ENCODE peak calls at places on chromosomes 2 and 18, in ten cellular contexts. Z is heart left ventricle; A is heart right ventricle; G is CD8-positive, alpha-beta T cell; T is neuronal stem cell; W is stomach; N is HAP-1; K is fibroblast of lung; H is neural progenitor cell; Y is cardiac muscle cell. M is an unnamed sample.
A peak's percentile ranks its signal among the peaks of the same experiment; 100 is the strongest.

GRCh38 chr2:161352718-161353117 is 44.5 kb downstream of the PSMD14 start:
- DNase-seq in G (no peak), N (no peak), W (no peak), K (no peak), A (no peak), Z (no peak), Y (peak; percentile 18), T (no peak), H (no peak), M (no peak)

GRCh38 chr2:120908314-120908975 is 172.8 kb downstream of the GLI2 start:
- DNase-seq in A (no peak), N (no peak), T (no peak), G (no peak), Y (no peak), Z (no peak), K (no peak), W (no peak), H (no peak), M (no peak)

GRCh38 chr2:46866770-46867246 is 48.8 kb downstream of the MCFD2 start:
- DNase-seq in A (peak; percentile 42), N (no peak), G (no peak), H (no peak), W (peak; percentile 85), T (no peak), Z (peak; percentile 65), Y (no peak), K (no peak), M (no peak)

GRCh38 chr2:173860566-173860965 is 104.6 kb downstream of the SP3 start:
- DNase-seq in H (no peak), W (no peak), Z (no peak), A (no peak), Y (no peak), G (no peak), T (no peak), N (no peak), K (no peak), M (no peak)

GRCh38 chr2:230777681-230778080 is 65.0 kb downstream of the CAB39 start:
- DNase-seq in A (no peak), Y (no peak), H (no peak), N (no peak), T (no peak), G (no peak), K (no peak), W (no peak), Z (no peak), M (no peak)

GRCh38 chr18:48607049-48607984 is 68.5 kb downstream of the CTIF start:
- DNase-seq in W (no peak), A (no peak), Z (peak; percentile 70), K (peak; percentile 90), G (no peak), N (no peak), H (peak; percentile 63), T (no peak), Y (peak; percentile 55), M (no peak)

GRCh38 chr18:28984731-28985130 is 807.8 kb upstream of the CDH2 start:
- DNase-seq in A (no peak), Y (no peak), H (no peak), T (no peak), K (no peak), G (no peak), Z (no peak), W (no peak), N (no peak), M (no peak)

GRCh38 chr18:80193701-80194100 is 53.6 kb downstream of the PARD6G start:
- DNase-seq in G (no peak), K (no peak), H (no peak), Y (no peak), W (no peak), A (no peak), Z (no peak), N (no peak), T (no peak), M (no peak)

GRCh38 chr2:120760446-120761135 is 24.9 kb downstream of the GLI2 start:
- DNase-seq in W (no peak), H (no peak), T (no peak), N (no peak), A (peak; percentile 60), Y (no peak), K (peak; percentile 44), G (no peak), Z (peak; percentile 72), M (no peak)

GRCh38 chr2:17793803-17794349 is 22.4 kb upstream of the MSGN1 start:
- DNase-seq in A (no peak), K (peak; percentile 40), T (no peak), W (no peak), Y (no peak), Z (no peak), N (no peak), G (no peak), H (no peak), M (no peak)

GRCh38 chr2:10493636-10494281 is 45.6 kb upstream of the ODC1 start:
- DNase-seq in A (no peak), K (peak; percentile 4), H (no peak), G (peak; percentile 83), Z (no peak), Y (no peak), T (no peak), W (peak; percentile 84), N (no peak), M (no peak)

GRCh38 chr2:17748745-17749144 is 4.9 kb downstream of the SMC6 start:
- DNase-seq in W (no peak), T (no peak), Z (no peak), Y (no peak), G (no peak), K (no peak), H (no peak), N (peak; percentile 28), A (no peak), M (no peak)

GRCh38 chr2:168642873-168643272 is 159.6 kb upstream of the NOSTRIN start:
- DNase-seq in G (no peak), Z (no peak), Y (no peak), A (no peak), H (no peak), W (no peak), K (no peak), T (no peak), N (no peak), M (no peak)

GRCh38 chr18:33326975-33327374 is 113.5 kb downstream of the CCDC178 start:
- DNase-seq in K (no peak), W (no peak), Z (no peak), A (no peak), T (no peak), Y (no peak), N (no peak), G (no peak), H (no peak), M (no peak)

GRCh38 chr18:70194227-70194890 is 11.1 kb downstream of the RTTN start:
- DNase-seq in Y (no peak), A (no peak), K (no peak), Z (no peak), T (no peak), H (no peak), N (no peak), W (no peak), G (no peak), M (no peak)

GRCh38 chr2:170380267-170380666 is 202.3 kb downstream of the MYO3B start:
- DNase-seq in Z (no peak), T (no peak), H (no peak), W (no peak), G (no peak), A (no peak), K (no peak), Y (no peak), N (no peak), M (no peak)

GRCh38 chr2:66596229-66596628 is 161.3 kb downstream of the MEIS1 start:
- DNase-seq in Z (no peak), N (no peak), H (peak; percentile 11), W (no peak), K (peak; percentile 58), A (no peak), T (no peak), Y (no peak), G (no peak), M (no peak)

GRCh38 chr2:200852605-200853004 is 11.9 kb downstream of the CLK1 start:
- DNase-seq in T (no peak), Z (no peak), G (no peak), W (no peak), A (no peak), H (no peak), Y (no peak), K (no peak), N (no peak), M (no peak)
- H3K36me3 ChIP-seq in T (peaks cover 73% of the 10 kb centered on the region), Z (peaks cover 67% of the 10 kb centered on the region), G (peaks cover 63% of the 10 kb centered on the region), W (peaks cover 72% of the 10 kb centered on the region), A (peaks cover 73% of the 10 kb centered on the region), H (peaks cover 34% of the 10 kb centered on the region), Y (peaks cover 58% of the 10 kb centered on the region), K (peaks cover 18% of the 10 kb centered on the region), N (peaks cover 67% of the 10 kb centered on the region), M (peaks cover 28% of the 10 kb centered on the region)

DNA sequence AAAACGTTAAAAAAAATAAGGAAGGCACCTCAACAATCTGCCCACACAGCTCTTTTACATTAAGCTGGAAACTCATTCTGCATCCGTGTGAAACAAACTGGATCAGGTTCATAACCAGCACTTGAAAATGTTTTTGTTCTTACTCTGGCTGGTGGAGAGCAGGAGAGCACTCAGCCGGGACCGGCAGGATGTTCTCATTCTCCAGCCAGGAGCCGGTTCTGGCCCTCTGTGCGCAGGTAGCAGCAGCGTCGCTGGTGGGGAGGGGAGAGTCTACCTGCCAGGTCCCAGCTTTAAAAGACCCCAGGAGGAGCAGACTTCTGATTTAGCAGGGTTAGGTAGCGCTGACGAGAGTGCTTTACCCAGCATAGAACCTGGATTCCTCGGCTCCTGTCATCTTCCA is 834.9 kb upstream of the SALL3 start:
- DNase-seq in A (no peak), H (no peak), Y (no peak), N (no peak), K (no peak), T (no peak), Z (no peak), G (no peak), W (no peak), M (no peak)
- H3K27me3 ChIP-seq in A (no peaks in the 10 kb centered on the region), H (no peaks in the 10 kb centered on the region), Y (no peaks in the 10 kb centered on the region), N (no peaks in the 10 kb centered on the region), K (no peaks in the 10 kb centered on the region), T (no peaks in the 10 kb centered on the region), Z (no peaks in the 10 kb centered on the region), G (no peaks in the 10 kb centered on the region), W (no peaks in the 10 kb centered on the region), M (no peaks in the 10 kb centered on the region)

GRCh38 chr2:112519506-112519905 is 22.8 kb upstream of the POLR1B start:
- DNase-seq in Z (no peak), H (no peak), K (no peak), W (no peak), G (no peak), T (no peak), N (no peak), Y (no peak), A (no peak), M (no peak)

GRCh38 chr2:112520234-112520783 is 22.0 kb upstream of the POLR1B start:
- DNase-seq in Z (no peak), N (no peak), K (no peak), T (no peak), A (no peak), H (no peak), G (no peak), W (no peak), Y (no peak), M (no peak)

GRCh38 chr2:112516801-112517200 is 25.5 kb upstream of the POLR1B start:
- DNase-seq in H (no peak), N (no peak), Y (no peak), A (no peak), T (no peak), K (no peak), Z (no peak), W (no peak), G (no peak), M (no peak)
- H3K36me3 ChIP-seq in H (peaks cover 25% of the 10 kb centered on the region), N (peaks cover 55% of the 10 kb centered on the region), Y (peaks cover 6% of the 10 kb centered on the region), A (peaks cover 90% of the 10 kb centered on the region), T (peaks cover 83% of the 10 kb centered on the region), K (peaks cover 10% of the 10 kb centered on the region), Z (no peaks in the 10 kb centered on the region), W (peaks cover 7% of the 10 kb centered on the region), G (no peaks in the 10 kb centered on the region), M (peaks cover 9% of the 10 kb centered on the region)

GRCh38 chr2:218890369-218890768 is 9.7 kb downstream of the WNT10A start:
- DNase-seq in N (no peak), G (no peak), A (no peak), K (no peak), Y (no peak), H (no peak), Z (no peak), W (no peak), T (no peak), M (no peak)
- H3K27me3 ChIP-seq in N (no peaks in the 10 kb centered on the region), G (no peaks in the 10 kb centered on the region), A (peaks cover 18% of the 10 kb centered on the region), K (peaks cover 23% of the 10 kb centered on the region), Y (peaks cover 100% of the 10 kb centered on the region), H (peaks cover 100% of the 10 kb centered on the region), Z (peaks cover 17% of the 10 kb centered on the region), W (peaks cover 28% of the 10 kb centered on the region), T (peaks cover 22% of the 10 kb centered on the region), M (peaks cover 83% of the 10 kb centered on the region)